ENCODE peak calls at places on chromosomes 5 and 9, in eight cellular contexts. W is iPS-NIHi11, B is NAMALWA, C is fibroblast of lung, G is NCI-H446 treated with DMSO at 0.1 percent for 48 hours, K is GM23248, S is cardiac fibroblast, V is fibroblast of mammary gland. Y is an unnamed sample.

GRCh38 chr9:27445057-27445990 is 78.8 kb upstream of the IFNK start:
- DNase-seq in G (no peak), W (no peak), B (no peak), K (no peak), V (no peak), C (no peak), S (no peak), Y (no peak)

GRCh38 chr9:94974154-94974860 is 247.8 kb downstream of the AOPEP start:
- DNase-seq in G (no peak), C (no peak), V (no peak), W (no peak), B (no peak), S (no peak), K (peak; percentile 37), Y (no peak)

GRCh38 chr9:38136386-38136785 is 67.4 kb upstream of the SHB start:
- DNase-seq in W (no peak), V (no peak), S (no peak), K (no peak), C (no peak), G (no peak), B (no peak), Y (no peak)

GRCh38 chr5:52007230-52007858 is 624.1 kb downstream of the ISL1 start:
- DNase-seq in C (peak; percentile 49), B (peak; percentile 34), S (peak; percentile 49), K (peak; percentile 63), W (peak; percentile 60), V (peak; percentile 48), G (peak; percentile 37), Y (peak; percentile 34)

GRCh38 chr5:133336121-133336968 is 276.0 kb downstream of the FSTL4 start:
- DNase-seq in K (no peak), V (no peak), C (no peak), B (no peak), W (no peak), G (no peak), S (no peak), Y (no peak)

GRCh38 chr5:149261246-149261645 is 10.4 kb upstream of the AFAP1L1 start:
- DNase-seq in G (no peak), K (no peak), W (no peak), C (no peak), V (no peak), S (no peak), B (no peak), Y (no peak)

GRCh38 chr5:72363146-72363802 is 43.1 kb downstream of the PTCD2 start:
- DNase-seq in K (peak; percentile 90), G (no peak), W (no peak), S (peak; percentile 76), B (no peak), C (peak; percentile 77), V (peak; percentile 81), Y (peak; percentile 65)

GRCh38 chr5:60470881-60471280 is 229.1 kb downstream of the DEPDC1B start:
- DNase-seq in G (no peak), S (no peak), K (no peak), B (no peak), W (no peak), C (no peak), V (no peak), Y (no peak)

GRCh38 chr5:91006708-91007107 is 376.4 kb downstream of the ARRDC3 start:
- DNase-seq in B (no peak), C (no peak), G (no peak), V (no peak), K (no peak), S (no peak), W (no peak), Y (no peak)

GRCh38 chr5:22892441-22892840 is 39.3 kb upstream of the CDH12 start:
- DNase-seq in V (no peak), K (no peak), S (no peak), C (peak; percentile 67), W (no peak), G (peak; percentile 35), B (no peak), Y (no peak)

GRCh38 chr5:133251296-133252132 is 199.7 kb downstream of the HSPA4 start:
- DNase-seq in B (no peak), G (no peak), V (no peak), K (no peak), S (no peak), C (no peak), W (no peak), Y (no peak)

GRCh38 chr5:93665649-93666048 is 75.8 kb downstream of the POU5F2 start:
- DNase-seq in V (no peak), K (no peak), G (no peak), S (no peak), C (no peak), B (no peak), W (no peak), Y (no peak)

GRCh38 chr5:57456056-57456455 is 26.6 kb downstream of the ACTBL2 start:
- DNase-seq in V (no peak), W (no peak), G (no peak), B (no peak), K (no peak), C (no peak), S (no peak), Y (no peak)

GRCh38 chr5:69265931-69266330 is 31.2 kb downstream of the CDK7 start:
- DNase-seq in V (no peak), S (peak; percentile 4), B (peak; percentile 26), W (peak; percentile 66), K (peak; percentile 25), C (no peak), G (no peak), Y (peak; percentile 27)

GRCh38 chr5:132019857-132020555 is 8.5 kb upstream of the ACSL6 start:
- DNase-seq in W (no peak), C (no peak), G (no peak), K (no peak), S (no peak), B (peak; percentile 28), V (no peak), Y (no peak)

GRCh38 chr9:94900222-94901018 is 173.9 kb downstream of the AOPEP start:
- DNase-seq in S (peak; percentile 98), C (peak; percentile 99), W (no peak), G (no peak), V (peak; percentile 97), B (no peak), K (peak; percentile 94), Y (peak; percentile 61)

GRCh38 chr5:591746-592145 is 20.4 kb upstream of the CEP72 start:
- DNase-seq in S (no peak), G (no peak), V (no peak), K (no peak), W (no peak), C (no peak), B (no peak), Y (no peak)

GRCh38 chr5:107743357-107744000 is 72.7 kb upstream of the EFNA5 start:
- DNase-seq in W (no peak), C (peak; percentile 28), S (peak; percentile 9), B (no peak), K (peak; percentile 75), V (peak; percentile 13), G (no peak), Y (no peak)

GRCh38 chr9:37678789-37679273 is 28.1 kb downstream of the FRMPD1 start:
- DNase-seq in G (no peak), B (peak; percentile 62), S (no peak), W (no peak), K (no peak), V (peak; percentile 12), C (no peak), Y (no peak)

GRCh38 chr5:132222649-132223038 is 5.0 kb downstream of the P4HA2 start:
- DNase-seq in C (no peak), S (no peak), W (no peak), K (no peak), G (no peak), V (no peak), B (peak; percentile 68), Y (no peak)

GRCh38 chr5:137888489-137888874 is 775 bp upstream of the PKD2L2 start:
- DNase-seq in B (no peak), G (no peak), S (no peak), V (peak; percentile 5), C (no peak), W (no peak), K (peak; percentile 16), Y (no peak)

GRCh38 chr9:130870491-130871381 is 25.9 kb downstream of the QRFP start:
- DNase-seq in K (no peak), V (no peak), B (no peak), W (no peak), C (no peak), S (no peak), G (peak; percentile 79), Y (no peak)

GRCh38 chr9:16154570-16155078 is 601.8 kb downstream of the CCDC171 start:
- DNase-seq in B (no peak), G (no peak), S (no peak), C (peak; percentile 37), W (peak; percentile 83), K (peak; percentile 66), V (peak; percentile 35), Y (peak; percentile 63)

GRCh38 chr9:13424204-13424603 is 144.7 kb upstream of the MPDZ start:
- DNase-seq in K (no peak), S (no peak), V (no peak), G (no peak), B (no peak), W (no peak), C (no peak), Y (no peak)

GRCh38 chr5:158851488-158851887 is 248.2 kb downstream of the EBF1 start:
- DNase-seq in W (no peak), V (no peak), B (no peak), K (no peak), S (no peak), G (no peak), C (no peak), Y (no peak)

GRCh38 chr9:112764344-112764743 is 13.8 kb downstream of the SNX30 start:
- DNase-seq in W (no peak), C (no peak), K (peak; percentile 94), S (peak; percentile 71), V (peak; percentile 90), B (no peak), G (no peak), Y (no peak)

GRCh38 chr5:107257885-107258520 is 412.7 kb downstream of the EFNA5 start:
- DNase-seq in S (no peak), W (no peak), K (no peak), B (no peak), G (no peak), V (no peak), C (no peak), Y (no peak)

GRCh38 chr5:138077064-138077696 is 6.7 kb upstream of the WNT8A start:
- DNase-seq in V (peak; percentile 72), B (peak; percentile 71), W (peak; percentile 83), K (peak; percentile 75), C (peak; percentile 73), S (peak; percentile 79), G (peak; percentile 19), Y (peak; percentile 79)